ENCODE peak calls at places on chromosome 15, in eight cellular contexts. S is esophagus muscularis mucosa, C is heart left ventricle, F is ovary, G is body of pancreas, B is spleen, I is uterus, U is transverse colon. Z is an unnamed sample.

GRCh38 chr15:48556159-48556897 is 89.2 kb downstream of the FBN1 start:
- DNase-seq in S (no peak), C (no peak), F (no peak), G (no peak), B (no peak), I (no peak), U (no peak), Z (no peak)

GRCh38 chr15:75982468-75982867 is 29.8 kb downstream of the NRG4 start:
- DNase-seq in S (no peak), C (no peak), F (no peak), G (no peak), B (no peak), I (no peak), U (no peak), Z (no peak)

GRCh38 chr15:69757186-69757585 is 304.6 kb downstream of the RPLP1 start:
- DNase-seq in S (peak), C (no peak), F (no peak), G (no peak), B (no peak), I (no peak), U (no peak), Z (no peak)

GRCh38 chr15:68334661-68335124 is 57.1 kb downstream of the FEM1B start:
- DNase-seq in S (no peak), C (no peak), F (no peak), G (no peak), B (peak), I (no peak), U (no peak), Z (no peak)

GRCh38 chr15:96553006-96553405 is 222.5 kb downstream of the NR2F2 start:
- DNase-seq in S (no peak), C (no peak), F (no peak), G (no peak), B (no peak), I (no peak), U (no peak), Z (no peak)

GRCh38 chr15:68558318-68559305 is 20.2 kb upstream of the CORO2B start:
- DNase-seq in S (no peak), C (no peak), F (no peak), G (no peak), B (peak), I (no peak), U (peak), Z (peak)

GRCh38 chr15:31365032-31365654 is 38.5 kb downstream of the KLF13 start:
- DNase-seq in S (no peak), C (no peak), F (no peak), G (no peak), B (peak), I (no peak), U (no peak), Z (no peak)

GRCh38 chr15:89417206-89417725 is 79.1 kb downstream of the RHCG start:
- DNase-seq in S (no peak), C (no peak), F (no peak), G (no peak), B (no peak), I (no peak), U (no peak), Z (no peak)

GRCh38 chr15:88113909-88114308 is 142.6 kb downstream of the NTRK3 start:
- DNase-seq in S (no peak), C (no peak), F (no peak), G (no peak), B (no peak), I (no peak), U (no peak), Z (no peak)

GRCh38 chr15:49145651-49146609 is 9.5 kb downstream of the COPS2 start:
- DNase-seq in S (no peak), C (peak), F (no peak), G (peak), B (no peak), I (no peak), U (no peak), Z (no peak)

GRCh38 chr15:75639191-75639708 is 774 bp downstream of the IMP3 start:
- DNase-seq in S (no peak), C (no peak), F (no peak), G (no peak), B (no peak), I (no peak), U (no peak), Z (no peak)

GRCh38 chr15:40081691-40082194 is 26.9 kb downstream of the BMF start:
- DNase-seq in S (no peak), C (peak), F (peak), G (peak), B (peak), I (peak), U (peak), Z (peak)

GRCh38 chr15:36284911-36285310 is 294.5 kb upstream of the CDIN1 start:
- DNase-seq in S (no peak), C (no peak), F (no peak), G (no peak), B (no peak), I (no peak), U (no peak), Z (no peak)

GRCh38 chr15:69847625-69848024 is 250.1 kb downstream of the TLE3 start:
- DNase-seq in S (no peak), C (no peak), F (no peak), G (no peak), B (no peak), I (no peak), U (no peak), Z (no peak)

GRCh38 chr15:74783808-74784175 is 1.9 kb downstream of the CSK start:
- DNase-seq in S (no peak), C (no peak), F (no peak), G (no peak), B (peak), I (no peak), U (no peak), Z (no peak)

GRCh38 chr15:101049856-101050646 is 130.9 kb downstream of the LRRK1 start:
- DNase-seq in S (peak), C (no peak), F (peak), G (no peak), B (peak), I (peak), U (peak), Z (no peak)

GRCh38 chr15:23538657-23539056 is 26.8 kb upstream of the MKRN3 start:
- DNase-seq in S (no peak), C (no peak), F (no peak), G (no peak), B (no peak), I (no peak), U (no peak), Z (no peak)

GRCh38 chr15:40257656-40258450 is 19.0 kb downstream of the PAK6 start:
- DNase-seq in S (no peak), C (no peak), F (no peak), G (no peak), B (no peak), I (no peak), U (no peak), Z (no peak)

GRCh38 chr15:48748535-48748934 is 62.3 kb downstream of the CEP152 start:
- DNase-seq in S (no peak), C (no peak), F (no peak), G (no peak), B (no peak), I (no peak), U (no peak), Z (no peak)

GRCh38 chr15:85380860-85381535 is 595 bp downstream of the AKAP13 start:
- DNase-seq in S (peak), C (no peak), F (peak), G (peak), B (peak), I (peak), U (peak), Z (peak)

GRCh38 chr15:51907136-51907862 is 64.3 kb downstream of the LEO1 start:
- DNase-seq in S (no peak), C (no peak), F (no peak), G (peak), B (no peak), I (no peak), U (peak), Z (no peak)

GRCh38 chr15:36334059-36334458 is 245.4 kb upstream of the CDIN1 start:
- DNase-seq in S (no peak), C (no peak), F (no peak), G (no peak), B (no peak), I (no peak), U (no peak), Z (no peak)

GRCh38 chr15:70535071-70535954 is 228.0 kb downstream of the UACA start:
- DNase-seq in S (no peak), C (no peak), F (no peak), G (no peak), B (peak), I (no peak), U (peak), Z (no peak)

GRCh38 chr15:99426431-99427105 is 139.2 kb upstream of the MEF2A start:
- DNase-seq in S (no peak), C (no peak), F (no peak), G (no peak), B (peak), I (peak), U (peak), Z (no peak)

GRCh38 chr15:58258501-58259274 is 120.5 kb downstream of the AQP9 start:
- DNase-seq in S (peak), C (no peak), F (no peak), G (no peak), B (no peak), I (no peak), U (no peak), Z (no peak)

GRCh38 chr15:100601158-100601557 is 826 bp downstream of the LINS1 start:
- DNase-seq in S (no peak), C (no peak), F (no peak), G (no peak), B (peak), I (no peak), U (no peak), Z (no peak)

GRCh38 chr15:57496946-57497944 is 94.5 kb upstream of the MYZAP start:
- DNase-seq in S (no peak), C (peak), F (no peak), G (peak), B (no peak), I (no peak), U (peak), Z (peak)

GRCh38 chr15:56817266-56817665 is 84.0 kb upstream of the ZNF280D start:
- DNase-seq in S (no peak), C (no peak), F (no peak), G (no peak), B (no peak), I (no peak), U (no peak), Z (no peak)

DNA sequence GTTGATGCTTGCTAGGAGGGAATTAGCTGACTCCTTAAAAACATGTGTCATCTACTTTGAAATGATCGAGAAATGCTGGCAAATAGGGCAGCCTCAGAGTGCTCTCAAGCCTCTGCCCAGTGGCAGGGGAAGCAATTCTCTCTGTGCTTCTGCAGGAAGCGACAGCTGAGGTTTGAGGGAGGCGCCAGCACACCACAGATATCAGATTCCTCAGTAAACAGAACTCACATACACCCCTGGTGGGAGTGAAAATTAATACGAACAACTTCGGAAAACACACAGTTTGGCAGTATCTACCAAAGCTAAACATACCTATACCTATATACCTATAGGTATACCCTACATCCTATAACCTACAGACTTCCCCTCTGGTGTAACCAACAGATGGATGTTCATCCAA is 61.3 kb downstream of the NSMCE3 start:
- DNase-seq in S (peak), C (no peak), F (no peak), G (no peak), B (no peak), I (no peak), U (no peak), Z (no peak)
- TF ChIP-seq POLR2A in S (no peak), C (no peak), F (no peak), G (no peak), B (no peak), I (no peak), U (no peak), Z (no peak)

DNA sequence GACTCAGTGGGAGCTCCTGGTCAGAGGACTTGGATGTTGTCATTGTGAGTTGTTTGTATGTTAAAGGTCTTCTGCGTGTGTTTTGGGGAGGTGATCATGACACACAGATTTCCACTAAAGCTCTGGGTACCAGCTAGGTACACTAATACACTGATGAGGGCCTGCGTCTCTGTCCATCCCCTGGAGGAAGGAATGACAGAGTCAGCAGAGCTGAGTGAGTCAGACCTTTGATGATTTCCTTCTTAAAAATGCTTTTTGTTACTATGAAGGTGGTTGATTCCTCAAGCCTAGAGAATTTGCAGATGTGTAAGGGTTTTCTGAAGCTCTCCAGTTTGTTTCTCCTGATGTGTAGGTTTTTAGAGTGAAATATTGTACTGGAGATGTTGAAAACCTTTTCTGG is 424.1 kb upstream of the TPM1 start:
- DNase-seq in S (no peak), C (no peak), F (no peak), G (no peak), B (no peak), I (no peak), U (no peak), Z (no peak)
- TF ChIP-seq CTCF in S (no peak), C (no peak), F (no peak), G (no peak), B (no peak), I (no peak), U (no peak), Z (no peak)

GRCh38 chr15:45670511-45670910 is 35.7 kb downstream of the SQOR start:
- DNase-seq in S (no peak), C (no peak), F (no peak), G (no peak), B (no peak), I (no peak), U (no peak), Z (no peak)

GRCh38 chr15:45669422-45669821 is 34.6 kb downstream of the SQOR start:
- DNase-seq in S (no peak), C (no peak), F (no peak), G (no peak), B (no peak), I (no peak), U (no peak), Z (no peak)

GRCh38 chr15:45668386-45668785 is 33.6 kb downstream of the SQOR start:
- DNase-seq in S (no peak), C (no peak), F (no peak), G (no peak), B (no peak), I (no peak), U (no peak), Z (no peak)

GRCh38 chr15:45667002-45667401 is 32.2 kb downstream of the SQOR start:
- DNase-seq in S (no peak), C (no peak), F (no peak), G (no peak), B (no peak), I (no peak), U (no peak), Z (no peak)

DNA sequence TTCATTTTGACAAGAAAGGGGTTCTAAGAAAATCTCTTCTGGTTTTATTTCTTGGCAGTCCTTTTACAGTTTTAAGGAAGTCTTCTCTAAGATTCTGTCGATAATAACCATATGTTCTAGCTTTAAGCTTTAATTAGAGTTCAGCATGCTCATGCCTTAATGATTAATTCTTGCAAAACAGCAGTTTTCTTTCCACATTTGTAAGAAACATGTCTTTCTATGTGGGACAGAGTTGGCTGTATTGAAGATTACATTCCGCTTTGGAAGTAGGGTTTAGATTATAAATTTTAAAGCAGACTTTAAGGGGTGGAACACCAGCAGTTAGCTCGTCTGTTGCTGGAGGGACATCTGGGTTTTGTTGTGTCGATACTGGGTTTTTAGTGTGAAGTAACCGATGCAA is 35.2 kb downstream of the SQOR start:
- DNase-seq in S (no peak), C (no peak), F (no peak), G (no peak), B (no peak), I (no peak), U (no peak), Z (no peak)
- H3K4me3 ChIP-seq in S (no peak), C (no peak), F (no peak), G (no peak), B (no peak), I (no peak), U (no peak), Z (no peak)

GRCh38 chr15:65530318-65531111 is at the start of gene HACD3:
- DNase-seq in S (peak), C (peak), F (peak), G (peak), B (peak), I (peak), U (peak), Z (peak)

GRCh38 chr15:65533057-65533752 is 2.9 kb downstream of the HACD3 start:
- DNase-seq in S (no peak), C (no peak), F (no peak), G (no peak), B (no peak), I (no peak), U (no peak), Z (no peak)

GRCh38 chr15:65540314-65540713 is 10.1 kb downstream of the HACD3 start:
- DNase-seq in S (no peak), C (no peak), F (no peak), G (no peak), B (no peak), I (no peak), U (no peak), Z (no peak)

GRCh38 chr15:65532738-65533051 is 2.4 kb downstream of the HACD3 start:
- DNase-seq in S (no peak), C (no peak), F (no peak), G (no peak), B (no peak), I (no peak), U (no peak), Z (no peak)

GRCh38 chr15:65535192-65535591 is 4.9 kb downstream of the HACD3 start:
- DNase-seq in S (no peak), C (no peak), F (no peak), G (no peak), B (no peak), I (no peak), U (no peak), Z (no peak)
- TF ChIP-seq POLR2A in S (no peak), C (no peak), F (no peak), G (no peak), B (no peak), I (no peak), U (no peak), Z (no peak)

Z was measured in lower leg skin.